ENCODE peak calls at places on chromosomes 4 and X, in seven cellular contexts. J, C, S, E, L, X and P are unnamed samples.

GRCh38 chrX:28586291-28586690 is 955 bp upstream of the IL1RAPL1 start:
- DNase-seq in L (peak), J (no peak), E (no peak), S (no peak), X (peak), C (peak), P (no peak)

GRCh38 chr4:3530051-3530450 is 2.2 kb downstream of the LRPAP1 start:
- DNase-seq in S (no peak), E (no peak), L (no peak), C (no peak), J (no peak), X (no peak), P (peak)

GRCh38 chr4:151402150-151402865 is 6.7 kb upstream of the FHIP1A start:
- DNase-seq in E (no peak), J (no peak), C (no peak), S (no peak), X (no peak), L (no peak), P (no peak)

GRCh38 chr4:164935363-164935762 is 42.1 kb downstream of the TRIM61 start:
- DNase-seq in S (peak), C (no peak), X (no peak), E (no peak), J (no peak), L (no peak), P (no peak)

GRCh38 chr4:26298198-26298950 is 22.4 kb upstream of the RBPJ start:
- DNase-seq in J (no peak), X (no peak), L (peak), E (peak), S (no peak), C (no peak), P (no peak)

GRCh38 chr4:42172921-42173320 is 20.5 kb upstream of the BEND4 start:
- DNase-seq in X (no peak), C (no peak), L (no peak), S (no peak), J (no peak), E (no peak), P (no peak)

GRCh38 chr4:24857996-24858395 is 54.8 kb downstream of the CCDC149 start:
- DNase-seq in X (no peak), L (peak), J (no peak), E (no peak), S (no peak), C (no peak), P (no peak)

GRCh38 chr4:89640620-89641366 is 196.2 kb downstream of the SNCA start:
- DNase-seq in E (peak), S (peak), C (peak), X (peak), L (peak), J (no peak), P (peak)

GRCh38 chrX:7996414-7996813 is 69.2 kb upstream of the PNPLA4 start:
- DNase-seq in C (no peak), X (no peak), E (no peak), S (peak), J (no peak), L (peak), P (no peak)

GRCh38 chr4:158850800-158851644 is 82.2 kb downstream of the FNIP2 start:
- DNase-seq in J (no peak), S (peak), X (no peak), E (no peak), C (no peak), L (peak), P (no peak)

GRCh38 chr4:157014621-157015591 is 43.3 kb upstream of the PDGFC start:
- DNase-seq in C (no peak), X (no peak), S (no peak), L (peak), J (no peak), E (peak), P (no peak)

GRCh38 chr4:137558951-137559350 is 26.7 kb upstream of the PCDH18 start:
- DNase-seq in X (no peak), L (peak), J (no peak), E (no peak), S (peak), C (no peak), P (no peak)

GRCh38 chr4:184153781-184154542 is 63.7 kb downstream of the ENPP6 start:
- DNase-seq in J (no peak), X (no peak), L (peak), S (no peak), C (no peak), E (no peak), P (no peak)

GRCh38 chr4:140069068-140069467 is 84.9 kb downstream of the MAML3 start:
- DNase-seq in X (no peak), C (peak), L (peak), J (peak), E (no peak), S (peak), P (no peak)

GRCh38 chr4:120870279-120870673 is 52.2 kb downstream of the PRDM5 start:
- DNase-seq in C (no peak), L (no peak), J (no peak), E (no peak), S (no peak), X (no peak), P (no peak)
- TF ChIP-seq CTCF in C (no peak), L (no peak), J (no peak), E (no peak), S (peak), X (no peak), P (no peak)

DNA sequence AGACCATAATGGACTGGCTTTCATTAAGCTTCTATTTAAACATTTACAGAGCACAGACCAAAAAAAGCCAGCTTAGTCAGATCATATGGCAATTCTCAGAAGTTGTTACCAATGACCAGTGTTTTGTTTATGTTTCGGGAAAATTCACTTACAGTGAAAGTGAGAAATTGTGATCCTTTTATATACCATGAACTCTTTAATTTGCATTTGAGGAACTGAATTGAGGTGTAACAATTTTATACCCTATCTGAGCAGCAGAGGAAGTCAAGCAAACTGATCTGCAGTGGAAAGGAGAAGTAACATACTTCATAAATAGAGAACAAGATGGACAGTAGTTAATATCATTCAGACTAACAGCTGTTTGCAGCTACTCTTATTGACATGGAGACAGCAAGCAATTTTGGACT is 97.1 kb downstream of the TMA16 start:
- DNase-seq in S (peak), X (no peak), J (no peak), L (no peak), E (no peak), C (no peak), P (no peak)
- TF ChIP-seq CTCF in S (no peak), X (no peak), J (no peak), L (no peak), E (no peak), C (no peak), P (no peak)

GRCh38 chrX:101206471-101206870 is 13.1 kb upstream of the DRP2 start:
- DNase-seq in E (no peak), X (no peak), C (no peak), J (no peak), S (peak), L (peak), P (no peak)
- TF ChIP-seq CTCF in E (peak), X (no peak), C (peak), J (peak), S (peak), L (peak), P (peak)

GRCh38 chr4:106140601-106141000 is 175.4 kb downstream of the TBCK start:
- DNase-seq in J (no peak), C (no peak), L (peak), S (no peak), E (no peak), X (no peak), P (no peak)
- TF ChIP-seq CTCF in J (no peak), C (no peak), L (peak), S (no peak), E (peak), X (no peak), P (peak)

DNA sequence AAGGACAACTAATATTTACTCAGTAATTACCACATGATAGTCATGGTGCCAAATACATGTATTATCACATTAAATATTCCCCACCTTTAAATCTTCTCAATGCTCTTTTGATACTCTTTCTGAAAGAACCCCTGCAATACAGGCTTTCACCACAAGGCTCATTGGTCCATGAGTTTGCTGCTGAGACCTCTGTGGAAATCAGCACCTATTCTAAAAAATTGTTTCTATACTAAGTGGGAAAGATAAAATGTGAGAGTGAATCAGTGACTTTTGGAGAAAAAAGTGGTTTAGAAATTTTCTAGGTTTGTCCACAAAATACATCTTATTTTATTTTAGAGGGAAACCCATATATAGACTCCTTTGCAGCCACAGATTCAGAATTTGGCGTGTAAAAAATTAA is 257.3 kb downstream of the ZIC3 start:
- DNase-seq in L (no peak), J (no peak), X (no peak), C (no peak), E (no peak), S (no peak), P (no peak)
- TF ChIP-seq CTCF in L (no peak), J (no peak), X (no peak), C (no peak), E (no peak), S (peak), P (no peak)